ENCODE peak calls at places on chromosome 10, in six cellular contexts. One of them, this sample, is unnamed.

GRCh38 chr10:44064317-44064716 is 320.6 kb downstream of the CXCL12 start:
- DNase-seq in NCI-H1417: no peak
- DNase-seq in hippocampal formation: no peak
- DNase-seq in CD4-positive, alpha-beta T cell: no peak
- DNase-seq in activated CD4-positive, alpha-beta T cell treated with anti-CD3 and anti-CD28 coated beads for 48 hours: no peak
- DNase-seq in ascending aorta: no peak
- DNase-seq in this sample: no peak

GRCh38 chr10:22712959-22713852 is 1.2 kb downstream of the PIP4K2A start:
- DNase-seq in ascending aorta: no peak
- DNase-seq in hippocampal formation: no peak
- DNase-seq in activated CD4-positive, alpha-beta T cell treated with anti-CD3 and anti-CD28 coated beads for 48 hours: peak; percentile 55
- DNase-seq in NCI-H1417: peak; percentile 52
- DNase-seq in CD4-positive, alpha-beta T cell: peak; percentile 47
- DNase-seq in this sample: peak; percentile 33

GRCh38 chr10:122617476-122618270 is 57.1 kb downstream of the DMBT1 start:
- DNase-seq in CD4-positive, alpha-beta T cell: no peak
- DNase-seq in ascending aorta: no peak
- DNase-seq in activated CD4-positive, alpha-beta T cell treated with anti-CD3 and anti-CD28 coated beads for 48 hours: no peak
- DNase-seq in NCI-H1417: no peak
- DNase-seq in hippocampal formation: no peak
- DNase-seq in this sample: no peak

GRCh38 chr10:52740913-52741675 is 31.5 kb downstream of the MBL2 start:
- DNase-seq in NCI-H1417: peak; percentile 2
- DNase-seq in hippocampal formation: peak; percentile 38
- DNase-seq in ascending aorta: no peak
- DNase-seq in activated CD4-positive, alpha-beta T cell treated with anti-CD3 and anti-CD28 coated beads for 48 hours: peak; percentile 56
- DNase-seq in CD4-positive, alpha-beta T cell: no peak
- DNase-seq in this sample: no peak

GRCh38 chr10:100043344-100043743 is 33.6 kb upstream of the DNMBP start:
- DNase-seq in ascending aorta: no peak
- DNase-seq in NCI-H1417: no peak
- DNase-seq in activated CD4-positive, alpha-beta T cell treated with anti-CD3 and anti-CD28 coated beads for 48 hours: peak; percentile 44
- DNase-seq in hippocampal formation: no peak
- DNase-seq in CD4-positive, alpha-beta T cell: no peak
- DNase-seq in this sample: no peak

GRCh38 chr10:69124558-69125121 is 662 bp downstream of the VPS26A start:
- DNase-seq in CD4-positive, alpha-beta T cell: peak; percentile 35
- DNase-seq in ascending aorta: no peak
- DNase-seq in hippocampal formation: peak; percentile 5
- DNase-seq in activated CD4-positive, alpha-beta T cell treated with anti-CD3 and anti-CD28 coated beads for 48 hours: peak; percentile 57
- DNase-seq in NCI-H1417: peak; percentile 45
- DNase-seq in this sample: peak; percentile 60

GRCh38 chr10:104614245-104614831 is 26.8 kb upstream of the SORCS3 start:
- DNase-seq in activated CD4-positive, alpha-beta T cell treated with anti-CD3 and anti-CD28 coated beads for 48 hours: peak; percentile 65
- DNase-seq in CD4-positive, alpha-beta T cell: no peak
- DNase-seq in NCI-H1417: no peak
- DNase-seq in ascending aorta: no peak
- DNase-seq in hippocampal formation: no peak
- DNase-seq in this sample: no peak

GRCh38 chr10:114698271-114699185 is 40.5 kb upstream of the ABLIM1 start:
- DNase-seq in CD4-positive, alpha-beta T cell: no peak
- DNase-seq in ascending aorta: no peak
- DNase-seq in NCI-H1417: no peak
- DNase-seq in activated CD4-positive, alpha-beta T cell treated with anti-CD3 and anti-CD28 coated beads for 48 hours: no peak
- DNase-seq in hippocampal formation: no peak
- DNase-seq in this sample: no peak

GRCh38 chr10:121732676-121733445 is 134.6 kb upstream of the FGFR2 start:
- DNase-seq in ascending aorta: no peak
- DNase-seq in NCI-H1417: peak; percentile 7
- DNase-seq in activated CD4-positive, alpha-beta T cell treated with anti-CD3 and anti-CD28 coated beads for 48 hours: no peak
- DNase-seq in hippocampal formation: no peak
- DNase-seq in CD4-positive, alpha-beta T cell: no peak
- DNase-seq in this sample: no peak

GRCh38 chr10:25180801-25181200 is 6.0 kb downstream of the GPR158 start:
- DNase-seq in activated CD4-positive, alpha-beta T cell treated with anti-CD3 and anti-CD28 coated beads for 48 hours: no peak
- DNase-seq in ascending aorta: no peak
- DNase-seq in CD4-positive, alpha-beta T cell: no peak
- DNase-seq in NCI-H1417: no peak
- DNase-seq in hippocampal formation: no peak
- DNase-seq in this sample: no peak

GRCh38 chr10:48522011-48522765 is 82.7 kb downstream of the ARHGAP22 start:
- DNase-seq in CD4-positive, alpha-beta T cell: no peak
- DNase-seq in NCI-H1417: no peak
- DNase-seq in activated CD4-positive, alpha-beta T cell treated with anti-CD3 and anti-CD28 coated beads for 48 hours: no peak
- DNase-seq in hippocampal formation: no peak
- DNase-seq in ascending aorta: no peak
- DNase-seq in this sample: no peak

GRCh38 chr10:59047957-59048618 is 128.4 kb upstream of the PHYHIPL start:
- DNase-seq in ascending aorta: no peak
- DNase-seq in NCI-H1417: no peak
- DNase-seq in activated CD4-positive, alpha-beta T cell treated with anti-CD3 and anti-CD28 coated beads for 48 hours: no peak
- DNase-seq in CD4-positive, alpha-beta T cell: no peak
- DNase-seq in hippocampal formation: no peak
- DNase-seq in this sample: no peak

GRCh38 chr10:132183046-132183445 is 3.7 kb upstream of the DPYSL4 start:
- DNase-seq in hippocampal formation: no peak
- DNase-seq in activated CD4-positive, alpha-beta T cell treated with anti-CD3 and anti-CD28 coated beads for 48 hours: no peak
- DNase-seq in ascending aorta: no peak
- DNase-seq in NCI-H1417: no peak
- DNase-seq in CD4-positive, alpha-beta T cell: no peak
- DNase-seq in this sample: no peak

GRCh38 chr10:44995914-44996633 is 4.6 kb upstream of the ZNF22 start:
- DNase-seq in activated CD4-positive, alpha-beta T cell treated with anti-CD3 and anti-CD28 coated beads for 48 hours: no peak
- DNase-seq in hippocampal formation: no peak
- DNase-seq in NCI-H1417: no peak
- DNase-seq in ascending aorta: peak; percentile 87
- DNase-seq in CD4-positive, alpha-beta T cell: no peak
- DNase-seq in this sample: no peak

GRCh38 chr10:43393606-43394360 is 15.2 kb downstream of the HNRNPF start:
- DNase-seq in CD4-positive, alpha-beta T cell: no peak
- DNase-seq in hippocampal formation: no peak
- DNase-seq in NCI-H1417: no peak
- DNase-seq in ascending aorta: no peak
- DNase-seq in activated CD4-positive, alpha-beta T cell treated with anti-CD3 and anti-CD28 coated beads for 48 hours: no peak
- DNase-seq in this sample: no peak

GRCh38 chr10:90930070-90930837 is 9.4 kb upstream of the ANKRD1 start:
- DNase-seq in CD4-positive, alpha-beta T cell: no peak
- DNase-seq in hippocampal formation: no peak
- DNase-seq in activated CD4-positive, alpha-beta T cell treated with anti-CD3 and anti-CD28 coated beads for 48 hours: no peak
- DNase-seq in ascending aorta: no peak
- DNase-seq in NCI-H1417: no peak
- DNase-seq in this sample: no peak

GRCh38 chr10:25944771-25945170 is 10.7 kb downstream of the MYO3A start:
- DNase-seq in ascending aorta: no peak
- DNase-seq in activated CD4-positive, alpha-beta T cell treated with anti-CD3 and anti-CD28 coated beads for 48 hours: no peak
- DNase-seq in NCI-H1417: no peak
- DNase-seq in hippocampal formation: no peak
- DNase-seq in CD4-positive, alpha-beta T cell: no peak
- DNase-seq in this sample: no peak

GRCh38 chr10:77290528-77291155 is 347.0 kb downstream of the KCNMA1 start:
- DNase-seq in activated CD4-positive, alpha-beta T cell treated with anti-CD3 and anti-CD28 coated beads for 48 hours: no peak
- DNase-seq in NCI-H1417: no peak
- DNase-seq in hippocampal formation: no peak
- DNase-seq in ascending aorta: peak; percentile 58
- DNase-seq in CD4-positive, alpha-beta T cell: no peak
- DNase-seq in this sample: no peak

GRCh38 chr10:110493832-110494426 is 3.8 kb upstream of the DUSP5 start:
- DNase-seq in NCI-H1417: no peak
- DNase-seq in CD4-positive, alpha-beta T cell: no peak
- DNase-seq in ascending aorta: no peak
- DNase-seq in hippocampal formation: no peak
- DNase-seq in activated CD4-positive, alpha-beta T cell treated with anti-CD3 and anti-CD28 coated beads for 48 hours: no peak
- DNase-seq in this sample: no peak

GRCh38 chr10:119667562-119668328 is 16.6 kb downstream of the BAG3 start:
- DNase-seq in ascending aorta: peak; percentile 91
- DNase-seq in hippocampal formation: no peak
- DNase-seq in CD4-positive, alpha-beta T cell: no peak
- DNase-seq in activated CD4-positive, alpha-beta T cell treated with anti-CD3 and anti-CD28 coated beads for 48 hours: no peak
- DNase-seq in NCI-H1417: peak; percentile 77
- DNase-seq in this sample: no peak

GRCh38 chr10:132606536-132607316 is 69.1 kb downstream of the INPP5A start:
- DNase-seq in hippocampal formation: peak; percentile 51
- DNase-seq in ascending aorta: peak; percentile 70
- DNase-seq in activated CD4-positive, alpha-beta T cell treated with anti-CD3 and anti-CD28 coated beads for 48 hours: no peak
- DNase-seq in NCI-H1417: peak; percentile 3
- DNase-seq in CD4-positive, alpha-beta T cell: no peak
- DNase-seq in this sample: no peak

GRCh38 chr10:97534746-97535367 is 36.1 kb downstream of the UBTD1 start:
- DNase-seq in NCI-H1417: no peak
- DNase-seq in activated CD4-positive, alpha-beta T cell treated with anti-CD3 and anti-CD28 coated beads for 48 hours: peak; percentile 64
- DNase-seq in hippocampal formation: peak; percentile 49
- DNase-seq in CD4-positive, alpha-beta T cell: peak; percentile 2
- DNase-seq in ascending aorta: no peak
- DNase-seq in this sample: no peak

GRCh38 chr10:36172054-36172531 is 530.0 kb upstream of the FZD8 start:
- DNase-seq in hippocampal formation: no peak
- DNase-seq in ascending aorta: no peak
- DNase-seq in activated CD4-positive, alpha-beta T cell treated with anti-CD3 and anti-CD28 coated beads for 48 hours: no peak
- DNase-seq in NCI-H1417: no peak
- DNase-seq in CD4-positive, alpha-beta T cell: no peak
- DNase-seq in this sample: no peak

GRCh38 chr10:124045794-124046355 is 47.5 kb downstream of the CHST15 start:
- DNase-seq in ascending aorta: no peak
- DNase-seq in hippocampal formation: no peak
- DNase-seq in NCI-H1417: no peak
- DNase-seq in CD4-positive, alpha-beta T cell: no peak
- DNase-seq in activated CD4-positive, alpha-beta T cell treated with anti-CD3 and anti-CD28 coated beads for 48 hours: no peak
- DNase-seq in this sample: no peak

GRCh38 chr10:59905735-59906416 is 480 bp downstream of the CCDC6 start:
- DNase-seq in activated CD4-positive, alpha-beta T cell treated with anti-CD3 and anti-CD28 coated beads for 48 hours: peak; percentile 37
- DNase-seq in hippocampal formation: no peak
- DNase-seq in CD4-positive, alpha-beta T cell: no peak
- DNase-seq in ascending aorta: no peak
- DNase-seq in NCI-H1417: peak; percentile 49
- DNase-seq in this sample: no peak

GRCh38 chr10:129861776-129862530 is 102.1 kb downstream of the EBF3 start:
- DNase-seq in ascending aorta: no peak
- DNase-seq in hippocampal formation: no peak
- DNase-seq in NCI-H1417: peak; percentile 20
- DNase-seq in CD4-positive, alpha-beta T cell: no peak
- DNase-seq in activated CD4-positive, alpha-beta T cell treated with anti-CD3 and anti-CD28 coated beads for 48 hours: no peak
- DNase-seq in this sample: no peak

GRCh38 chr10:6995846-6996245 is 415.0 kb downstream of the SFMBT2 start:
- DNase-seq in activated CD4-positive, alpha-beta T cell treated with anti-CD3 and anti-CD28 coated beads for 48 hours: no peak
- DNase-seq in ascending aorta: no peak
- DNase-seq in NCI-H1417: no peak
- DNase-seq in hippocampal formation: no peak
- DNase-seq in CD4-positive, alpha-beta T cell: no peak
- DNase-seq in this sample: no peak

GRCh38 chr10:35781643-35782035 is 139.5 kb upstream of the FZD8 start:
- DNase-seq in NCI-H1417: no peak
- DNase-seq in hippocampal formation: no peak
- DNase-seq in CD4-positive, alpha-beta T cell: no peak
- DNase-seq in ascending aorta: no peak
- DNase-seq in activated CD4-positive, alpha-beta T cell treated with anti-CD3 and anti-CD28 coated beads for 48 hours: no peak
- DNase-seq in this sample: no peak

GRCh38 chr10:92517034-92517655 is 56.7 kb downstream of the IDE start:
- DNase-seq in activated CD4-positive, alpha-beta T cell treated with anti-CD3 and anti-CD28 coated beads for 48 hours: peak; percentile 68
- DNase-seq in CD4-positive, alpha-beta T cell: peak; percentile 26
- DNase-seq in NCI-H1417: peak; percentile 16
- DNase-seq in ascending aorta: peak; percentile 77
- DNase-seq in hippocampal formation: peak; percentile 2
- DNase-seq in this sample: peak; percentile 68

GRCh38 chr10:7872041-7872442 is 53.7 kb downstream of the TAF3 start:
- DNase-seq in activated CD4-positive, alpha-beta T cell treated with anti-CD3 and anti-CD28 coated beads for 48 hours: no peak
- DNase-seq in NCI-H1417: no peak
- DNase-seq in ascending aorta: no peak
- DNase-seq in hippocampal formation: no peak
- DNase-seq in CD4-positive, alpha-beta T cell: no peak
- DNase-seq in this sample: peak; percentile 4

GRCh38 chr10:98242823-98243222 is 25.2 kb downstream of the LOXL4 start:
- DNase-seq in CD4-positive, alpha-beta T cell: no peak
- DNase-seq in NCI-H1417: peak; percentile 3
- DNase-seq in hippocampal formation: no peak
- DNase-seq in activated CD4-positive, alpha-beta T cell treated with anti-CD3 and anti-CD28 coated beads for 48 hours: no peak
- DNase-seq in ascending aorta: no peak
- DNase-seq in this sample: no peak

GRCh38 chr10:44011603-44011981 is 362.9 kb upstream of the ZNF32 start:
- DNase-seq in CD4-positive, alpha-beta T cell: no peak
- DNase-seq in activated CD4-positive, alpha-beta T cell treated with anti-CD3 and anti-CD28 coated beads for 48 hours: no peak
- DNase-seq in hippocampal formation: no peak
- DNase-seq in NCI-H1417: no peak
- DNase-seq in ascending aorta: no peak
- DNase-seq in this sample: no peak

GRCh38 chr10:7231420-7232414 is 179.1 kb downstream of the SFMBT2 start:
- DNase-seq in ascending aorta: no peak
- DNase-seq in CD4-positive, alpha-beta T cell: no peak
- DNase-seq in hippocampal formation: no peak
- DNase-seq in NCI-H1417: peak; percentile 29
- DNase-seq in activated CD4-positive, alpha-beta T cell treated with anti-CD3 and anti-CD28 coated beads for 48 hours: no peak
- DNase-seq in this sample: no peak

GRCh38 chr10:43132796-43133195 is 5.4 kb upstream of the CSGALNACT2 start:
- DNase-seq in CD4-positive, alpha-beta T cell: no peak
- DNase-seq in ascending aorta: no peak
- DNase-seq in hippocampal formation: no peak
- DNase-seq in NCI-H1417: no peak
- DNase-seq in activated CD4-positive, alpha-beta T cell treated with anti-CD3 and anti-CD28 coated beads for 48 hours: no peak
- DNase-seq in this sample: no peak

GRCh38 chr10:74011762-74012161 is 13.8 kb downstream of the VCL start:
- DNase-seq in NCI-H1417: no peak
- DNase-seq in CD4-positive, alpha-beta T cell: no peak
- DNase-seq in ascending aorta: peak; percentile 71
- DNase-seq in activated CD4-positive, alpha-beta T cell treated with anti-CD3 and anti-CD28 coated beads for 48 hours: no peak
- DNase-seq in hippocampal formation: no peak
- DNase-seq in this sample: no peak

This sample was measured in effector memory CD8-positive, alpha-beta T cell.